ENCODE peak calls at places on chromosomes 13 and 19, in eight cellular contexts. J, V, D, N, M, Z, P and E are unnamed samples. For H3K4me1, the result is how much of the 10 kb centered on the place peaks cover.

GRCh38 chr19:10389863-10390262 is 9.5 kb upstream of the TYK2 start:
- DNase-seq in Z (no peak), D (no peak), P (no peak), N (no peak), V (no peak), J (no peak), M (peak), E (no peak)

GRCh38 chr13:45879666-45880065 is 28.1 kb upstream of the SIAH3 start:
- DNase-seq in M (peak), D (peak), V (peak), J (no peak), P (no peak), N (no peak), Z (no peak), E (no peak)

GRCh38 chr19:50658438-50659317 is 9.4 kb downstream of the C19orf81 start:
- DNase-seq in J (no peak), V (no peak), Z (no peak), N (peak), P (no peak), M (peak), D (peak), E (peak)

GRCh38 chr13:111043575-111043982 is 71.5 kb upstream of the ARHGEF7 start:
- DNase-seq in N (peak), D (peak), P (no peak), Z (no peak), J (no peak), V (no peak), M (peak), E (no peak)

GRCh38 chr19:48632692-48633147 is 4.5 kb downstream of the DBP start:
- DNase-seq in P (no peak), D (no peak), M (no peak), N (peak), Z (no peak), V (no peak), J (no peak), E (no peak)

GRCh38 chr19:658916-659839 is 3.8 kb downstream of the RNF126 start:
- DNase-seq in M (no peak), P (no peak), N (peak), V (no peak), J (no peak), D (peak), Z (no peak), E (no peak)

GRCh38 chr19:12647490-12648071 is 19.0 kb downstream of the MAN2B1 start:
- DNase-seq in M (peak), Z (no peak), V (peak), D (peak), N (peak), J (no peak), P (no peak), E (peak)

GRCh38 chr13:28282451-28282850 is 144.1 kb downstream of the PAN3 start:
- DNase-seq in P (no peak), Z (no peak), M (no peak), J (no peak), N (no peak), V (no peak), D (no peak), E (no peak)

GRCh38 chr13:29304148-29304547 is 291.3 kb downstream of the SLC7A1 start:
- DNase-seq in Z (no peak), P (no peak), D (no peak), N (no peak), J (no peak), V (no peak), M (no peak), E (no peak)

GRCh38 chr19:23804676-23805075 is 46.0 kb upstream of the ZNF681 start:
- DNase-seq in N (no peak), D (no peak), Z (no peak), V (no peak), M (no peak), P (no peak), J (no peak), E (no peak)

GRCh38 chr13:45280751-45281634 is 60.0 kb downstream of the TPT1 start:
- DNase-seq in Z (no peak), J (no peak), P (peak), M (peak), D (peak), V (peak), N (peak), E (peak)

GRCh38 chr19:11265785-11266236 is 3.5 kb upstream of the DOCK6 start:
- DNase-seq in J (no peak), M (no peak), N (peak), P (no peak), D (no peak), Z (no peak), V (no peak), E (peak)

GRCh38 chr19:3450796-3451411 is 29.4 kb downstream of the SMIM24 start:
- DNase-seq in Z (no peak), M (no peak), J (peak), V (no peak), D (no peak), P (peak), N (peak), E (no peak)

GRCh38 chr13:32905063-32905863 is 111.0 kb upstream of the KL start:
- DNase-seq in P (no peak), J (no peak), M (no peak), Z (no peak), D (no peak), N (peak), V (no peak), E (no peak)

GRCh38 chr19:35468637-35469036 is 20.6 kb downstream of the FFAR2 start:
- DNase-seq in V (no peak), N (peak), J (no peak), D (peak), P (no peak), Z (no peak), M (no peak), E (peak)

GRCh38 chr13:77055158-77055557 is 28.2 kb upstream of the FBXL3 start:
- DNase-seq in V (no peak), M (no peak), Z (no peak), N (no peak), J (no peak), D (no peak), P (no peak), E (no peak)

GRCh38 chr19:52415711-52416110 is 13.2 kb upstream of the ZNF534 start:
- DNase-seq in Z (no peak), D (no peak), V (no peak), M (no peak), P (no peak), J (no peak), N (no peak), E (no peak)

GRCh38 chr13:78478183-78478582 is 125.2 kb downstream of the POU4F1 start:
- DNase-seq in M (no peak), N (no peak), Z (no peak), D (no peak), P (no peak), J (no peak), V (no peak), E (no peak)
- H3K4me3 ChIP-seq in M (no peak), N (no peak), Z (no peak), D (no peak), P (no peak), J (no peak), V (no peak), E (no peak)

GRCh38 chr13:30745917-30746686 is 10.8 kb downstream of the ALOX5AP start:
- DNase-seq in N (no peak), D (no peak), Z (no peak), M (no peak), J (no peak), V (no peak), P (no peak), E (peak)

GRCh38 chr13:30744056-30744684 is 8.8 kb downstream of the ALOX5AP start:
- DNase-seq in D (no peak), N (peak), M (no peak), P (no peak), V (no peak), Z (peak), J (peak), E (peak)

GRCh38 chr13:30744686-30745085 is 9.3 kb downstream of the ALOX5AP start:
- DNase-seq in P (no peak), J (no peak), M (no peak), D (no peak), Z (no peak), N (no peak), V (no peak), E (no peak)

GRCh38 chr13:30742896-30743295 is 7.6 kb downstream of the ALOX5AP start:
- DNase-seq in J (no peak), P (no peak), M (no peak), N (peak), V (no peak), D (no peak), Z (no peak), E (no peak)

DNA sequence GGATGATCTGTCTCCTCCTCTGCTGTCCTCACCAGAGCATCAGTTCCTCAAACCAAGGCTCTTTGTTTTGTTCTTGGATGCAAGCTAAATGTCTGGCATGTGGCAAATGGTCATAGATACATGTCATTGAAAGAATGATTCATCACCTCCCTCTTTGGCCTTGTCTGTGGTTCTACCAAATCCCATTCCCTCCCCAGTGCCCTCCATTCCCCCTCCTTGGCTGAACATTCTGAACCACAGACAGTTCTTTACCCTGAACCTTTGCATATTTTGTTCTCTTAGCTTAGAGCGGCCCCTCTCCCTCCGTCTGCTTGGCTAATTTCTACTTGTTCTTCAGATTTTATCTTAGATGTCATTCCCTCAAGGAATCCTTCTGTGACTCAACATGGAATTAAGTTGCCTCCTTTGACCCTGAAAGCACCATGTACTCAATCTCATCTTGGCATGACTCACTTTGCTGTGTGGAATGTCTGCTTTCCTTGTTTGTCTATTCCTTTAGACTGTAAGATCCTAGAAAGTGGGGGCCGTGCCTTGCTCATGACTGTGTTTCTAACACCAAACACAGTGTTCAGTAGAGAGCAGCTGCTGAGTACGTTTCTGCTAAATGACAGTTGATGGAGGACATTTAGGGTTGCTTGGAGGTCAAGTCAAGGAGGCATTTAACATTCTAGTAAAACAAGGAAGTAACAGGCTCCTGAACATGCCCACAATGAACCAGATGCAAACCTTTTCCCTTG is 8.1 kb downstream of the ALOX5AP start:
- DNase-seq in P (peak), V (no peak), N (peak), J (no peak), M (no peak), Z (no peak), D (no peak), E (peak)
- H3K4me1 ChIP-seq in P (under half), V (under half), N (under half), J (under half), M (under half), Z (half or more), D (under half), E (under half)

GRCh38 chr19:47445527-47445926 is 26.2 kb downstream of the SLC8A2 start:
- DNase-seq in J (no peak), V (no peak), D (no peak), P (no peak), M (no peak), Z (no peak), N (no peak), E (no peak)
- H3K4me3 ChIP-seq in J (no peak), V (no peak), D (no peak), P (no peak), M (no peak), Z (no peak), N (no peak), E (no peak)

GRCh38 chr19:16369306-16369663 is 44.7 kb downstream of the KLF2 start:
- DNase-seq in M (no peak), V (no peak), Z (no peak), P (no peak), J (no peak), D (no peak), N (no peak), E (no peak)

GRCh38 chr19:16368385-16369305 is 44.0 kb downstream of the KLF2 start:
- DNase-seq in D (no peak), V (no peak), P (no peak), J (no peak), M (no peak), Z (no peak), N (no peak), E (no peak)

GRCh38 chr19:16371540-16371986 is 46.9 kb downstream of the KLF2 start:
- DNase-seq in N (no peak), Z (peak), J (no peak), M (no peak), V (no peak), P (no peak), D (peak), E (peak)

GRCh38 chr19:16370671-16371391 is 46.2 kb downstream of the KLF2 start:
- DNase-seq in M (no peak), D (no peak), J (no peak), V (no peak), Z (no peak), P (no peak), N (no peak), E (no peak)

DNA sequence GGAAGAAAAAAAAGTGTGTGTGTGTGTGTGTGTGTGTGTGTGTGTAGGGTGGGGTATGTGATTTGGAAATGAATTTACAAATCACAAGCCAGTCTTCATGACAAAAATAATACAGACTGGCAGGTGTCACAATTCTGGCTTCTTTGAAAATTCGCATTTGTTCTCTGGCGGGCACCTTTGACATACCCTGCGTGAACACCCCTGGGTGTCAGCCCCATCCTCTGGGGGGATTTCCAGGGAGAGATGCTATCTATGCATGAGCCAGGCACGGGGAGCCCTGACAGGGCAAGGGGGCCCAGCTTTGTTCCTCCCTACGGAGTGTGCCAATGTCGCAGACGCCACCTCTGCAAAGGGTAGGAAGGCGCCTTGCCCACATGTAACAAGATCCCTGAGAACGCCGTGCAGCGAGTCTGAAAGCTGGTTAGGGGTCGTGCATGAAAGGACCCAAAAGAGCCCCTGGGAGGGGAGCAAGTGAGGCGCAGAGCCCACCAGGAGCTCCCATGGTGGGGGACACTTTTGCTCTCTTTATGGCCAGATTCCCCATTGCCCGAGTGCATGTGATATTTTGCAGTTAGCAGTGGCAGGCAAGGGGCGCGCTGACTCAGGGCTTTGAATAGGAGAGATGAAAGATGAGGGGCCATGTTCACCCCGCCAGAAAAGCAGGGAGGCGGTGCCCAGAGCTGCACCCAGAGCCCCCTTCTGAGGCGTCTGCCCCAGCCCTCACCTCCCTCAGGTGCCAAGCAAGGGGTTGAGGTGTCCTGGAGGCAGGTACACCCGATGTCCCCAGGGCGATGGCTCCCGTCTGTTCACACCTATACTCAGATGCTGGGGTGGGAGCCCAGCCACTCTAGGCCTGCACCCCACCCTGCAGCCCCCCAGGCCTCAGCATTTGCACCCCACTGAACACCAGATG is 45.3 kb downstream of the KLF2 start:
- DNase-seq in M (no peak), D (no peak), N (no peak), Z (no peak), J (no peak), P (no peak), V (no peak), E (no peak)
- H3K4me1 ChIP-seq in M (under half), D (under half), N (under half), Z (half or more), J (under half), P (under half), V (under half), E (under half)

GRCh38 chr13:113472355-113473025 is 18.0 kb downstream of the DCUN1D2 start:
- DNase-seq in P (no peak), Z (no peak), V (no peak), J (no peak), D (no peak), N (no peak), M (no peak), E (no peak)
- H3K4me3 ChIP-seq in P (no peak), Z (no peak), V (no peak), J (no peak), D (peak), N (no peak), M (no peak), E (no peak)

GRCh38 chr13:99709134-99709533 is 207.9 kb downstream of the TM9SF2 start:
- DNase-seq in V (no peak), P (no peak), J (no peak), D (no peak), N (no peak), Z (no peak), M (no peak), E (no peak)

GRCh38 chr13:99700468-99700867 is 199.2 kb downstream of the TM9SF2 start:
- DNase-seq in N (no peak), J (no peak), V (no peak), D (no peak), Z (no peak), P (no peak), M (no peak), E (no peak)

GRCh38 chr13:99703908-99704307 is 202.6 kb downstream of the TM9SF2 start:
- DNase-seq in J (no peak), V (no peak), N (no peak), Z (no peak), M (no peak), P (no peak), D (no peak), E (no peak)

GRCh38 chr13:99702687-99703319 is 201.5 kb downstream of the TM9SF2 start:
- DNase-seq in N (no peak), D (no peak), M (no peak), J (no peak), P (no peak), Z (no peak), V (no peak), E (no peak)

GRCh38 chr13:99704390-99704789 is 203.1 kb downstream of the TM9SF2 start:
- DNase-seq in N (no peak), D (no peak), J (no peak), M (no peak), V (no peak), Z (no peak), P (no peak), E (no peak)
- H3K4me1 ChIP-seq in N (under half), D (under half), J (under half), M (under half), V (under half), Z (under half), P (under half), E (under half)

DNA sequence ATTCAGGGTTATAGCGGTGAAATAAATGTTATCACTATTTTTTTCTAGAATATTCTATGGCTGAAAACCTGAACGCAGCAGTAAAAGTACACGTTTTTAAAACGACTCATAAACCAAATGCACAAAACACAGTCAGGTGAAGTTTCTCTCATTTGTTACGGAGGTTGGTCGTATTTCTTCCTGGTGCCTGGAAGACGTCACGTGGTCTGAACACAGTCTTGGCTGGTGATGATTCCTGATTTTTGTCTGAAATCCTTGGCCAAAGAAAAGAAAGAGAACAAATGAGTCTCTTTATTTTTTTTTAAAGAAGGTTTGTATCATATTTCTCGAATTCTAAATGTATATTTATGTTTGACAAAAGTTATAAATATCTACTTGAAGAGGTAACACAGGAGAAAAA is 9.8 kb upstream of the PNMA8A start:
- DNase-seq in J (no peak), D (no peak), V (no peak), M (no peak), Z (no peak), N (peak), P (no peak), E (no peak)
- H3K4me3 ChIP-seq in J (no peak), D (peak), V (no peak), M (no peak), Z (no peak), N (peak), P (peak), E (no peak)

GRCh38 chr19:17405250-17406038 is at the start of gene BST2:
- DNase-seq in M (no peak), P (peak), D (peak), J (peak), Z (no peak), V (no peak), N (peak), E (peak)

GRCh38 chr19:17406039-17406886 is 833 bp upstream of the BST2 start:
- DNase-seq in D (no peak), N (no peak), J (no peak), Z (no peak), V (no peak), M (no peak), P (no peak), E (no peak)

GRCh38 chr19:17404621-17405249 is 695 bp downstream of the BST2 start:
- DNase-seq in N (no peak), M (no peak), D (no peak), J (no peak), Z (no peak), P (no peak), V (no peak), E (no peak)

GRCh38 chr19:17404015-17404414 is 1.4 kb downstream of the BST2 start:
- DNase-seq in Z (no peak), D (no peak), P (no peak), V (no peak), M (no peak), J (no peak), N (no peak), E (no peak)

GRCh38 chr19:17406887-17407196 is 1.4 kb upstream of the BST2 start:
- DNase-seq in M (no peak), Z (no peak), V (no peak), D (no peak), J (no peak), P (no peak), N (no peak), E (no peak)
- H3K4me1 ChIP-seq in M (under half), Z (half or more), V (under half), D (under half), J (under half), P (under half), N (under half), E (under half)

GRCh38 chr19:46391296-46392251 is 21.8 kb downstream of the CCDC8 start:
- DNase-seq in M (no peak), N (no peak), V (no peak), P (no peak), D (no peak), Z (no peak), J (no peak), E (no peak)

GRCh38 chr19:46393456-46394397 is 19.6 kb downstream of the CCDC8 start:
- DNase-seq in D (no peak), N (no peak), J (no peak), V (no peak), M (no peak), P (no peak), Z (no peak), E (no peak)

GRCh38 chr19:46392837-46393236 is 20.5 kb downstream of the CCDC8 start:
- DNase-seq in J (no peak), V (no peak), D (no peak), N (no peak), M (no peak), Z (no peak), P (no peak), E (no peak)

GRCh38 chr19:46390866-46391265 is 22.5 kb downstream of the CCDC8 start:
- DNase-seq in P (no peak), J (no peak), D (no peak), M (no peak), Z (no peak), V (no peak), N (peak), E (no peak)

GRCh38 chr19:46392252-46392801 is 21.0 kb downstream of the CCDC8 start:
- DNase-seq in D (no peak), V (no peak), M (no peak), J (no peak), Z (no peak), N (peak), P (no peak), E (no peak)
- H3K4me3 ChIP-seq in D (no peak), V (no peak), M (no peak), J (no peak), Z (no peak), N (no peak), P (peak), E (no peak)